ENCODE peak calls at places on chromosomes 2 and 18, in ten cellular contexts. H is A549, C is astrocyte, I is brain microvascular endothelial cell, E is neural progenitor cell, M is cardiac fibroblast, U is heart right ventricle, T is lung, Z is right cardiac atrium, B is lower leg skin. K is an unnamed sample.

GRCh38 chr2:101679037-101679726 is 18.3 kb upstream of the MAP4K4 start:
- DNase-seq in H (no peak), C (peak), I (peak), E (no peak), M (peak), U (no peak), T (no peak), Z (no peak), B (no peak), K (no peak)

GRCh38 chr2:288743-289361 is 961 bp upstream of the ALKAL2 start:
- DNase-seq in H (no peak), C (no peak), I (no peak), E (peak), M (no peak), U (no peak), T (no peak), Z (no peak), B (no peak), K (no peak)

GRCh38 chr18:35376742-35377695 is at the start of gene ZNF396:
- DNase-seq in H (peak), C (peak), I (peak), E (peak), M (peak), U (peak), T (peak), Z (peak), B (peak), K (peak)

GRCh38 chr2:192195548-192196418 is 1.1 kb upstream of the TMEFF2 start:
- DNase-seq in H (peak), C (peak), I (no peak), E (peak), M (peak), U (peak), T (no peak), Z (peak), B (peak), K (no peak)

GRCh38 chr18:36662000-36662399 is 166.8 kb downstream of the TPGS2 start:
- DNase-seq in H (no peak), C (no peak), I (no peak), E (peak), M (peak), U (no peak), T (no peak), Z (peak), B (no peak), K (no peak)

GRCh38 chr2:137333386-137333972 is 568.1 kb downstream of the THSD7B start:
- DNase-seq in H (no peak), C (no peak), I (peak), E (no peak), M (no peak), U (no peak), T (no peak), Z (no peak), B (no peak), K (no peak)

GRCh38 chr2:183490930-183491329 is 366.7 kb downstream of the NUP35 start:
- DNase-seq in H (no peak), C (peak), I (peak), E (no peak), M (peak), U (peak), T (no peak), Z (peak), B (no peak), K (no peak)

GRCh38 chr2:62858231-62858832 is 152.8 kb downstream of the EHBP1 start:
- DNase-seq in H (no peak), C (no peak), I (no peak), E (no peak), M (no peak), U (no peak), T (no peak), Z (no peak), B (no peak), K (no peak)

GRCh38 chr18:8329186-8329771 is 280.0 kb upstream of the RAB12 start:
- DNase-seq in H (no peak), C (peak), I (peak), E (no peak), M (peak), U (no peak), T (no peak), Z (no peak), B (no peak), K (no peak)

GRCh38 chr18:26082475-26082874 is 7.9 kb downstream of the SS18 start:
- DNase-seq in H (no peak), C (peak), I (peak), E (no peak), M (peak), U (no peak), T (no peak), Z (no peak), B (no peak), K (no peak)

GRCh38 chr2:37554157-37554515 is 117.3 kb downstream of the CDC42EP3 start:
- DNase-seq in H (no peak), C (no peak), I (no peak), E (no peak), M (no peak), U (no peak), T (no peak), Z (no peak), B (no peak), K (no peak)

GRCh38 chr2:231172020-231172419 is 26.4 kb upstream of the ARMC9 start:
- DNase-seq in H (no peak), C (peak), I (no peak), E (no peak), M (peak), U (no peak), T (no peak), Z (no peak), B (no peak), K (no peak)

GRCh38 chr2:213010106-213010779 is 141.2 kb downstream of the IKZF2 start:
- DNase-seq in H (no peak), C (no peak), I (no peak), E (no peak), M (no peak), U (no peak), T (no peak), Z (no peak), B (no peak), K (no peak)

GRCh38 chr2:68715353-68716041 is 19.1 kb upstream of the ARHGAP25 start:
- DNase-seq in H (peak), C (peak), I (peak), E (peak), M (peak), U (no peak), T (peak), Z (peak), B (no peak), K (no peak)

GRCh38 chr2:46259782-46260178 is 37.4 kb upstream of the EPAS1 start:
- DNase-seq in H (no peak), C (no peak), I (no peak), E (no peak), M (no peak), U (no peak), T (no peak), Z (no peak), B (no peak), K (no peak)

GRCh38 chr2:116513991-116514390 is 1300.5 kb upstream of the DDX18 start:
- DNase-seq in H (no peak), C (no peak), I (no peak), E (no peak), M (no peak), U (no peak), T (no peak), Z (no peak), B (no peak), K (no peak)

GRCh38 chr2:239949537-239949936 is 75.6 kb downstream of the NDUFA10 start:
- DNase-seq in H (no peak), C (no peak), I (no peak), E (no peak), M (no peak), U (no peak), T (no peak), Z (no peak), B (no peak), K (no peak)

GRCh38 chr2:203758841-203759691 is 52.6 kb downstream of the CD28 start:
- DNase-seq in H (no peak), C (peak), I (peak), E (no peak), M (no peak), U (no peak), T (no peak), Z (no peak), B (no peak), K (no peak)

GRCh38 chr2:127197475-127198385 is 22.4 kb downstream of the CYP27C1 start:
- DNase-seq in H (peak), C (peak), I (peak), E (peak), M (peak), U (peak), T (peak), Z (peak), B (no peak), K (peak)

GRCh38 chr2:48219555-48220436 is 310.2 kb upstream of the STON1 start:
- DNase-seq in H (no peak), C (no peak), I (no peak), E (no peak), M (no peak), U (no peak), T (no peak), Z (no peak), B (no peak), K (no peak)

GRCh38 chr18:24727685-24728084 is 267.2 kb downstream of the HRH4 start:
- DNase-seq in H (no peak), C (no peak), I (no peak), E (peak), M (no peak), U (no peak), T (peak), Z (no peak), B (no peak), K (no peak)

GRCh38 chr2:12728221-12728777 is 11.6 kb downstream of the TRIB2 start:
- DNase-seq in H (no peak), C (no peak), I (no peak), E (no peak), M (no peak), U (no peak), T (no peak), Z (no peak), B (no peak), K (no peak)

GRCh38 chr18:46161721-46162421 is 57.7 kb downstream of the HAUS1 start:
- DNase-seq in H (no peak), C (no peak), I (no peak), E (no peak), M (no peak), U (no peak), T (no peak), Z (no peak), B (no peak), K (no peak)

GRCh38 chr2:237315881-237316225 is 98.1 kb downstream of the COL6A3 start:
- DNase-seq in H (no peak), C (peak), I (peak), E (no peak), M (peak), U (no peak), T (no peak), Z (peak), B (no peak), K (no peak)

GRCh38 chr18:3214855-3215637 is 4.7 kb downstream of the MYOM1 start:
- DNase-seq in H (no peak), C (no peak), I (no peak), E (no peak), M (no peak), U (no peak), T (no peak), Z (no peak), B (no peak), K (no peak)

GRCh38 chr18:79873449-79874110 is 75.8 kb downstream of the KCNG2 start:
- DNase-seq in H (no peak), C (no peak), I (no peak), E (no peak), M (peak), U (no peak), T (no peak), Z (no peak), B (peak), K (peak)

GRCh38 chr2:230746213-230746612 is 33.6 kb downstream of the CAB39 start:
- DNase-seq in H (no peak), C (no peak), I (no peak), E (no peak), M (no peak), U (no peak), T (no peak), Z (no peak), B (no peak), K (no peak)

GRCh38 chr2:168849610-168850009 is 40.6 kb downstream of the SPC25 start:
- DNase-seq in H (no peak), C (peak), I (peak), E (peak), M (peak), U (no peak), T (no peak), Z (peak), B (no peak), K (no peak)

GRCh38 chr18:2641638-2642037 is 13.9 kb upstream of the SMCHD1 start:
- DNase-seq in H (no peak), C (no peak), I (no peak), E (no peak), M (peak), U (no peak), T (no peak), Z (no peak), B (no peak), K (no peak)

GRCh38 chr2:60958361-60958760 is 59.2 kb upstream of the PEX13 start:
- DNase-seq in H (no peak), C (peak), I (peak), E (no peak), M (no peak), U (no peak), T (no peak), Z (no peak), B (no peak), K (no peak)

GRCh38 chr18:55775972-55776371 is 188.0 kb upstream of the TCF4 start:
- DNase-seq in H (no peak), C (no peak), I (no peak), E (no peak), M (no peak), U (no peak), T (no peak), Z (no peak), B (no peak), K (no peak)

GRCh38 chr2:68134554-68134953 is 23.1 kb upstream of the PNO1 start:
- DNase-seq in H (no peak), C (no peak), I (no peak), E (no peak), M (no peak), U (no peak), T (no peak), Z (no peak), B (no peak), K (no peak)

GRCh38 chr18:66013976-66014375 is 263.2 kb downstream of the CDH7 start:
- DNase-seq in H (no peak), C (peak), I (no peak), E (no peak), M (no peak), U (no peak), T (no peak), Z (no peak), B (no peak), K (no peak)

GRCh38 chr2:182320106-182320505 is 106.7 kb downstream of the PDE1A start:
- DNase-seq in H (no peak), C (no peak), I (no peak), E (no peak), M (no peak), U (no peak), T (no peak), Z (no peak), B (no peak), K (no peak)

GRCh38 chr2:36570416-36570815 is 27.6 kb downstream of the FEZ2 start:
- DNase-seq in H (no peak), C (no peak), I (no peak), E (no peak), M (no peak), U (no peak), T (no peak), Z (no peak), B (no peak), K (no peak)

GRCh38 chr2:74919827-74920226 is 38.6 kb upstream of the POLE4 start:
- DNase-seq in H (peak), C (no peak), I (peak), E (peak), M (peak), U (peak), T (peak), Z (peak), B (peak), K (no peak)

GRCh38 chr2:157893611-157894010 is 17.5 kb upstream of the ACVR1 start:
- DNase-seq in H (no peak), C (no peak), I (no peak), E (no peak), M (no peak), U (no peak), T (no peak), Z (no peak), B (no peak), K (no peak)

GRCh38 chr2:157894694-157895450 is 18.7 kb upstream of the ACVR1 start:
- DNase-seq in H (no peak), C (peak), I (peak), E (no peak), M (peak), U (no peak), T (no peak), Z (no peak), B (no peak), K (no peak)

GRCh38 chr2:157887946-157888345 is 11.8 kb upstream of the ACVR1 start:
- DNase-seq in H (no peak), C (no peak), I (no peak), E (no peak), M (peak), U (no peak), T (no peak), Z (no peak), B (no peak), K (no peak)

GRCh38 chr2:157891630-157892016 is 15.5 kb upstream of the ACVR1 start:
- DNase-seq in H (no peak), C (no peak), I (no peak), E (no peak), M (no peak), U (no peak), T (no peak), Z (no peak), B (no peak), K (no peak)

GRCh38 chr2:157890960-157891629 is 15.0 kb upstream of the ACVR1 start:
- DNase-seq in H (no peak), C (no peak), I (no peak), E (no peak), M (no peak), U (no peak), T (no peak), Z (no peak), B (no peak), K (no peak)
- H3K4me3 ChIP-seq in H (no peak), C (no peak), I (no peak), E (no peak), M (no peak), U (no peak), T (no peak), Z (no peak), B (no peak), K (no peak)

DNA sequence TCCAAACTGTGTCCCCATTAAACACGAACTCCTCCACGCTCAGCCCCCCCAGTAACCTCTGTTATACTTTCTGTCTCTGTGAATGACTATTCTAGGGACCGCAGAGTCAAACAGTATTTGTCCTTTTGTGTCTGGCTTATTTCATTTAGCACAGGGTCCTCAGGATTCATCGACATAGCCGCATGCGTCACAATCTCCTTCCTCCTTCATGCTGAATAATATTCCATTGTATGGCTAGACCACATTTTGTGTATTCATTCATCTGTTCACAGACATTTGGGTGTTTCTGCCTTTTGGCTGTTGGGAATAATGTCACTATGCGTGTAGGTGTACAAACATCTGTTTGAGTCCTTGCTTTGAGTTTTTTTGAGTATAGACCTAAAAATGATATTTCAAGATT is 80.9 kb downstream of the SH3RF3 start:
- DNase-seq in H (no peak), C (peak), I (no peak), E (no peak), M (no peak), U (no peak), T (no peak), Z (no peak), B (no peak), K (no peak)
- H3K4me3 ChIP-seq in H (no peak), C (no peak), I (no peak), E (no peak), M (no peak), U (no peak), T (no peak), Z (no peak), B (no peak), K (no peak)

DNA sequence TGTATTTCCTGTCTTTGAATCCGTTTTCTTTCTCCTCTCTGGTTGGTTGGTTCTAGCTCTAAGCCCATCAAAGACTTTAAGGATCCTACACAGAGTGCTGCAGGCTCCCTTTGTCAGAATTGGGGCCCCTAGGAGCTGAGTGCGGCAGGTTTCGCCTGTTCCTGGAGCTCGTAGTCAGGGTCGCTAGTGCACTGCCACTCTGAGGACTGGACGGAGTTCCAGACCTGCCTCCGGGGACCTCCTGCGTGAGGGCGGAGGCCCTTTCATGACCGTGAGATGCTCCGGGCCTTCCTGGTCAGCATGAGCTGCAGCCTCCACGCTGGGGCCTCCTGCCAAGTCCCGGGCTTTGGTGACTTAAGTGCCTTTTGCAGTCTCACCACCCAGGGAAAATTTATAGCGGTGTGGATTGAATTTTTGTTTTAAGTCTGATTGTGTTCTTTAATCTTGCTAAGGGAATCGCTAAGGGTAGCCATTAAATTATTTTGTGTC is 33.7 kb downstream of the CHRNA1 start:
- DNase-seq in H (no peak), C (no peak), I (no peak), E (peak), M (no peak), U (no peak), T (no peak), Z (peak), B (no peak), K (no peak)
- H3K4me3 ChIP-seq in H (peak), C (peak), I (peak), E (peak), M (no peak), U (peak), T (no peak), Z (peak), B (no peak), K (peak)

DNA sequence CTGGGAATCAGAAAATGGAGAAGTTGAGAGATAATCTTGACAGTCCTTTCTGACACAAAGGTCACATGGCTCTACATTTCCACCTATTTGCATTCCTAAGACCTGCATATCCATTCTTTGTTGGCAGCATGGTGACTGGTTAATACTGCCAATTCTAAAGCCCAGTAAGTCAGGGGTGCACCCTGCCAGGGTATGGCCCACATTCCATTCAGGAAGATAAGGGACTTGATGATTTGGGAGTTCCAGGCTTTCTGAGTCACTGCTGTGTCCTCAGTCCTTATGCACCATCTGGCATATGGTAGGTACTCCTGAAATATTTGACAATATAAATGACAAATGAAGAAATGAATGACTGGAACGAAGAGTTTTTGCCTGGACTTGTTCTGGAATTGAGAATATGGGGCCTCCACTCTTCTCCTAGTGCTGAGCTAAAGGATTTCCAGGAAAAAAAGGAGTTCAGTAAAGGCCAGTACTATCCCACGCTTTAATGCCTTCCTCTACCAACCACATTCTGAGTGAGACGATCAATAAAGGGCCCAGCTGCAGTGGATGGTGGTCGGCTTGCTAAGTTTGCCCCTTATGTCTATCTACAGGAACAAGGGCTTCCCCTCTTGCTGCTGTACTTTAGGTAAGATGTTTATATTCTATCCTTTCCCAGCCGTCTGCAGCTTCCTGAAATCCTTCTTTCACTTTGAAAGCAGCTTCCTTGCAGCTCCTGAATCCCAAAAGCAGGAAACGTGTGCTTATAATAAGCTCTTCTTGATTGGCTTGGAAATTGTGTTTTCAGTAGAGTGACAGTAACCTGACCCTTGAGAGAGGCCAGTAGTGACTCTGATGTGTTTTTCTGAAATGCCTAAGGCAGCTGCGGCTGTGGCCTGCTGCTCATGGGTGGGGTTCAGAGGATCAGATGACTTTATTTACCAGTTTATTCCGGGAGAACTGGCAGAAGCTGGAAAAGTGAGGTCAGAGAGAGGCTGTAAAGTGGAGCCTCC is 31.9 kb upstream of the EIF2AK3 start:
- DNase-seq in H (no peak), C (peak), I (peak), E (no peak), M (peak), U (no peak), T (no peak), Z (peak), B (no peak), K (no peak)
- H3K4me3 ChIP-seq in H (no peak), C (no peak), I (no peak), E (no peak), M (no peak), U (peak), T (no peak), Z (no peak), B (no peak), K (peak)

GRCh38 chr2:44167908-44168683 is 579 bp upstream of the PPM1B start:
- DNase-seq in H (peak), C (peak), I (peak), E (peak), M (peak), U (peak), T (peak), Z (peak), B (peak), K (peak)
- H3K4me3 ChIP-seq in H (peak), C (peak), I (peak), E (peak), M (peak), U (peak), T (peak), Z (peak), B (no peak), K (peak)